ENCODE peak calls at places on chromosomes 12 and 14, in ten cellular contexts. W, S, B, I, U, J, N, D, F and H are unnamed samples.

GRCh38 chr14:39488600-39488999 is 56.4 kb upstream of the FBXO33 start:
- DNase-seq in W (no peak), S (no peak), B (peak), I (no peak), U (no peak), J (no peak), N (no peak), D (no peak), F (peak), H (peak)

GRCh38 chr14:92651106-92651792 is 97.2 kb downstream of the LGMN start:
- DNase-seq in W (peak), S (peak), B (no peak), I (peak), U (no peak), J (peak), N (no peak), D (no peak), F (no peak), H (no peak)

GRCh38 chr12:45192041-45192695 is 23.7 kb upstream of the ANO6 start:
- DNase-seq in W (no peak), S (no peak), B (no peak), I (no peak), U (no peak), J (no peak), N (no peak), D (no peak), F (no peak), H (no peak)

GRCh38 chr14:102603293-102603907 is 11.0 kb downstream of the RCOR1 start:
- DNase-seq in W (no peak), S (no peak), B (no peak), I (no peak), U (no peak), J (no peak), N (no peak), D (no peak), F (no peak), H (no peak)

GRCh38 chr12:12282761-12283160 is 15.9 kb upstream of the LRP6 start:
- DNase-seq in W (no peak), S (no peak), B (no peak), I (no peak), U (no peak), J (no peak), N (no peak), D (no peak), F (no peak), H (no peak)

GRCh38 chr14:104477117-104477623 is 102.4 kb upstream of the C14orf180 start:
- DNase-seq in W (no peak), S (no peak), B (no peak), I (no peak), U (no peak), J (no peak), N (no peak), D (no peak), F (no peak), H (no peak)

GRCh38 chr12:116200812-116201211 is 76.7 kb downstream of the MED13L start:
- DNase-seq in W (no peak), S (no peak), B (no peak), I (no peak), U (no peak), J (no peak), N (no peak), D (no peak), F (no peak), H (no peak)

GRCh38 chr14:100677925-100678765 is 48.5 kb upstream of the DLK1 start:
- DNase-seq in W (no peak), S (no peak), B (no peak), I (peak), U (peak), J (no peak), N (peak), D (peak), F (no peak), H (no peak)

GRCh38 chr14:105275267-105275946 is 25.4 kb downstream of the BRF1 start:
- DNase-seq in W (no peak), S (no peak), B (no peak), I (peak), U (no peak), J (no peak), N (peak), D (no peak), F (no peak), H (no peak)

GRCh38 chr14:76090611-76091010 is 61.1 kb upstream of the GPATCH2L start:
- DNase-seq in W (no peak), S (no peak), B (no peak), I (no peak), U (no peak), J (no peak), N (no peak), D (no peak), F (no peak), H (no peak)

GRCh38 chr12:6384499-6385436 is 806 bp downstream of the LTBR start:
- DNase-seq in W (no peak), S (no peak), B (no peak), I (no peak), U (no peak), J (peak), N (no peak), D (no peak), F (no peak), H (no peak)

GRCh38 chr14:96455588-96455987 is 46.6 kb upstream of the PAPOLA start:
- DNase-seq in W (no peak), S (no peak), B (no peak), I (no peak), U (no peak), J (no peak), N (no peak), D (no peak), F (no peak), H (no peak)

GRCh38 chr14:65206448-65207096 is 104.3 kb upstream of the MAX start:
- DNase-seq in W (no peak), S (peak), B (no peak), I (no peak), U (no peak), J (no peak), N (peak), D (no peak), F (no peak), H (no peak)

GRCh38 chr12:68686262-68686594 is 550 bp upstream of the NUP107 start:
- DNase-seq in W (no peak), S (no peak), B (no peak), I (no peak), U (no peak), J (no peak), N (no peak), D (no peak), F (no peak), H (no peak)

DNA sequence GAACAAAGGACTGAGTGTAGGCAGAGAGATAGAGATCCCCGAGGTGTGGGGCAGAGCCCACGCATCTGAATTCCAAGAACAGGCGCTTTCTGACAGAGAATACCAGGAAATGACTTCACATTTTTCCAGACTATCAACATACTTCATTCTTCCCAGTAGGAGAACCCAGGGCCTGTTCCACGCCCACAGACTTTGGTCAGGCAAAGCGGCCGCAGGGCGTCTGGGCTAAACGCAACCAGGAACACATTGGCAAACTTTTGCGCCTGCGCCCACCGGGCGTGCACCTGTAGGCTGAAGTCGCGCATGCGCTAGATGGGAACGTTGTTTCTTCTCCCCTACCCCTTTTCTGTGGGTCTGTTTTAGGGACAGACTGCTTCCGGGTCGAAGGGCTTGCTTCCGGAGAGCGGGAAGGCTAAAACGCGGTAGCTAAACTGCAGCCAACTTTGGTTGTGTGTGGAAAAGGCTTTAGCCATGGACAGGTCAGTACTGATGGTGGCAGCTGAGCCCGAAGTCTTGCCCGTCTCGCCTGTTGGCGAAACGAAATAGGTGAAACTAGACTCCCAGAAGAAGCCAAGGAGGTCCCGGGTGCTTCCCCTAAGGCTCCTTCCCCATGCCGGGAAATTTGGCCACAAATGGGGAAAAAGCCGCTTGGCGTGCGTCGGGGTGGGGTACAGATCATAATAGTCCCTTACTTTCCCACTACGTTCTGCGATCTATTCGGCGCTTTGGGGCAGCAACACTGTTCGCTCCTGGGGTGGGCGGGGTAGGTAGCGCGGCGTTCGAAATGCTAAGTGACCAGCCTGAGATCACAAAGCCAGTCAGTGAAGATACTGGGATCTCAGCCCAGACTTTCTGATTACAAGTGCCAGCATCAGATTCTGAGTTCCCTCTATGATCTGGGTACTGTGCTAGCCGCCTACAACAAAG is at the start of gene NUP107:
- DNase-seq in W (peak), S (peak), B (peak), I (peak), U (peak), J (peak), N (peak), D (peak), F (peak), H (peak)
- TF ChIP-seq CTCF in W (peak), S (no peak), B (no peak), I (peak), U (no peak), J (no peak), N (peak), D (no peak), F (no peak), H (no peak)

GRCh38 chr12:4914720-4915119 is 5.0 kb downstream of the KCNA1 start:
- DNase-seq in W (no peak), S (no peak), B (no peak), I (no peak), U (no peak), J (no peak), N (no peak), D (no peak), F (no peak), H (no peak)
- TF ChIP-seq CTCF in W (no peak), S (no peak), B (no peak), I (no peak), U (no peak), J (no peak), N (no peak), D (no peak), F (no peak), H (no peak)

GRCh38 chr14:57066887-57067513 is 201.7 kb downstream of the EXOC5 start:
- DNase-seq in W (no peak), S (peak), B (peak), I (peak), U (peak), J (no peak), N (no peak), D (peak), F (peak), H (peak)
- TF ChIP-seq CTCF in W (no peak), S (peak), B (peak), I (peak), U (peak), J (no peak), N (peak), D (no peak), F (peak), H (peak)

GRCh38 chr14:94377866-94378470 is 10.4 kb downstream of the SERPINA1 start:
- DNase-seq in W (no peak), S (no peak), B (no peak), I (no peak), U (no peak), J (peak), N (no peak), D (no peak), F (no peak), H (no peak)
- TF ChIP-seq CTCF in W (no peak), S (no peak), B (no peak), I (no peak), U (no peak), J (no peak), N (no peak), D (no peak), F (no peak), H (no peak)

DNA sequence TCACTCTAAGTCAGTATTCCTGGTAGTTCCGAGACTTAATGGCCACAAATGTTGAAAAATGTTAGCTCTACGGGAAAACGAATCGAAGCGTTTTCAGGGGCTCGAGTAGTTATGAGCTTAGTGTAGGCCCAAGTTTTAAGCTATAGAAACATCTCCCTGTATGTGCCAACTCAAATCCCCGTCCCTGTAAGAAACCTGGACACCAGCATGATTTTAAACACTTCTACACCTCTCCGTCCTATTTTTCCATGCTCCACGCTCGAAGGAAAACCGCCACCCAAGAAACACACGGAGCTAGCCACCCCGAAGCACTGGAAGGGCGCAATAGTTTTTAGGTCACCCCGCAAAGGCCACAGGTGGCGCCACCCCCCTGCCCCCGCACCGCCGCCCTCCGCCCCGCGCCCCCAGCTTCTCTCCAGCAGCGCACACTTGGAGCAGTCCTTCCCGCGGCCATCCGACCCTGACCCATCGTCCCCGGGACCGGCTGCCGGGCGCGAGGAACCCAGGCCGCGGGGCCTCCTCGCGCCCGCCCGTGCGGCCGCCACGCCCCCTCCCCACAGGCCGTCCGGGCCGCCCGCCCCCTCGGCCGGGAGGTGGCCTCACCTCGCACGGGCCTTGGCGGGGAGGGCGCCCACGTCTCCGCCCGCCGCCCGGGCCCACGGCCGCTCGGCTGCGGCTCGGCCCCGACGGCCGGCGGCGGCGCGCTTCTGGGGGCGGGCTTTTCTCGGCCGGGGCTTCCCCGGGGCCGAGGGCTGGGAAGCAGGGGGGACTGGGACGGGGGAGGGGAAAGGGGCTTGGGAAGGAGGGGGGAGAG is 519 bp downstream of the R3HDM2 start:
- DNase-seq in W (peak), S (peak), B (peak), I (peak), U (peak), J (peak), N (no peak), D (no peak), F (peak), H (peak)
- TF ChIP-seq CTCF in W (no peak), S (no peak), B (no peak), I (peak), U (no peak), J (no peak), N (no peak), D (no peak), F (no peak), H (no peak)